ENCODE peak calls at places on chromosomes 11 and 22, in nine cellular contexts. H is HCT116, U is pancreas, X is esophagus muscularis mucosa, T is iPS DF 6.9, J is heart left ventricle, P is BJ, I is IMR-90, Y is GM23338. G is an unnamed sample.
A peak's percentile ranks its signal among the peaks of the same experiment; 100 is the strongest.

GRCh38 chr11:111565111-111565720 is 24.7 kb downstream of the LAYN start:
- DNase-seq in H (peak; percentile 63), U (peak; percentile 76), X (no peak), T (peak; percentile 25), J (peak; percentile 48), P (no peak), I (peak; percentile 80), Y (peak; percentile 87), G (peak; percentile 66)

GRCh38 chr22:43587574-43587973 is 175.8 kb downstream of the MPPED1 start:
- DNase-seq in H (no peak), U (no peak), X (peak; percentile 26), T (no peak), J (no peak), P (no peak), I (peak; percentile 24), Y (no peak), G (no peak)

GRCh38 chr11:56624661-56625110 is 10.0 kb upstream of the OR5M1 start:
- DNase-seq in H (no peak), U (no peak), X (no peak), T (peak; percentile 25), J (no peak), P (no peak), I (peak; percentile 34), Y (peak; percentile 83), G (no peak)

GRCh38 chr11:103532133-103532788 is 423.0 kb downstream of the DYNC2H1 start:
- DNase-seq in H (no peak), U (no peak), X (no peak), T (no peak), J (no peak), P (peak; percentile 46), I (peak; percentile 79), Y (no peak), G (no peak)

GRCh38 chr22:48907591-48907990 is 920.1 kb downstream of the BRD1 start:
- DNase-seq in H (no peak), U (no peak), X (no peak), T (no peak), J (no peak), P (no peak), I (no peak), Y (no peak), G (no peak)

GRCh38 chr22:49964136-49964492 is 3.5 kb downstream of the PIM3 start:
- DNase-seq in H (no peak), U (peak; percentile 44), X (no peak), T (no peak), J (peak; percentile 28), P (no peak), I (no peak), Y (no peak), G (no peak)

GRCh38 chr11:18743365-18743764 is 17.4 kb upstream of the IGSF22 start:
- DNase-seq in H (no peak), U (no peak), X (no peak), T (no peak), J (no peak), P (no peak), I (no peak), Y (no peak), G (no peak)

GRCh38 chr22:49115186-49115585 is 712.5 kb downstream of the BRD1 start:
- DNase-seq in H (no peak), U (no peak), X (no peak), T (no peak), J (no peak), P (no peak), I (no peak), Y (no peak), G (no peak)

GRCh38 chr22:26471522-26471921 is 12.1 kb downstream of the HPS4 start:
- DNase-seq in H (peak; percentile 47), U (no peak), X (no peak), T (no peak), J (no peak), P (peak; percentile 75), I (peak; percentile 83), Y (no peak), G (no peak)

GRCh38 chr22:26477341-26477731 is 6.2 kb downstream of the HPS4 start:
- DNase-seq in H (no peak), U (no peak), X (no peak), T (no peak), J (no peak), P (no peak), I (no peak), Y (no peak), G (no peak)

GRCh38 chr22:26470807-26471206 is 12.8 kb downstream of the HPS4 start:
- DNase-seq in H (no peak), U (no peak), X (no peak), T (no peak), J (no peak), P (no peak), I (no peak), Y (no peak), G (no peak)

GRCh38 chr22:26476705-26477340 is 6.8 kb downstream of the HPS4 start:
- DNase-seq in H (no peak), U (no peak), X (no peak), T (no peak), J (no peak), P (no peak), I (peak; percentile 55), Y (no peak), G (no peak)

DNA sequence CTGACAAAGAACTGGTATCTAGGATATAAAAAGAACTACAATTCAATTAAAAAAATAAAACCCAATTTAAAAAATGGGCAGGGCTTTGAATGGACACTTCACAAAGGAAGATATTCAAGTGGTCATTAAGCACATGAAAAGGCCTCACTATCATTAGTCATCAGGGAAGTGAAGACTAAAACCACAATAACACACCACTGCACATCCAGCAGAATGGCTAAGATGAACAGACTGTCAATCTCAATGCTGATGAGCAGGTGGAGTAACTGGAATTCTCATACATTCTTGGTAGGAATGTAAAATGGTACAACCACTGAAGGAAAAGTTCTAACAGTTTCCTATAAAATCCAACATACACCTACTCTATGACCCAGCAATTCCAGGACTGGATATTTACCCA is 8.9 kb downstream of the HPS4 start:
- DNase-seq in H (no peak), U (no peak), X (no peak), T (no peak), J (no peak), P (no peak), I (no peak), Y (no peak), G (no peak)
- H3K36me3 ChIP-seq in H (peaks cover 44% of the 10 kb centered on the region), U (peaks cover 56% of the 10 kb centered on the region), X (peaks cover 85% of the 10 kb centered on the region), T (peaks cover 15% of the 10 kb centered on the region), J (peaks cover 92% of the 10 kb centered on the region), P (peaks cover 8% of the 10 kb centered on the region), I (peaks cover 32% of the 10 kb centered on the region), Y (peaks cover 65% of the 10 kb centered on the region), G (peaks cover 52% of the 10 kb centered on the region)

GRCh38 chr11:118519549-118519948 is 7.7 kb upstream of the TTC36 start:
- DNase-seq in H (no peak), U (no peak), X (no peak), T (no peak), J (no peak), P (no peak), I (no peak), Y (no peak), G (no peak)

GRCh38 chr11:118521892-118522311 is 5.4 kb upstream of the TTC36 start:
- DNase-seq in H (no peak), U (no peak), X (no peak), T (no peak), J (no peak), P (no peak), I (no peak), Y (no peak), G (no peak)

GRCh38 chr11:118524356-118524755 is 2.9 kb upstream of the TTC36 start:
- DNase-seq in H (no peak), U (no peak), X (no peak), T (no peak), J (no peak), P (no peak), I (no peak), Y (no peak), G (no peak)

GRCh38 chr11:118524757-118525465 is 2.4 kb upstream of the TTC36 start:
- DNase-seq in H (no peak), U (no peak), X (no peak), T (no peak), J (no peak), P (no peak), I (no peak), Y (no peak), G (no peak)

DNA sequence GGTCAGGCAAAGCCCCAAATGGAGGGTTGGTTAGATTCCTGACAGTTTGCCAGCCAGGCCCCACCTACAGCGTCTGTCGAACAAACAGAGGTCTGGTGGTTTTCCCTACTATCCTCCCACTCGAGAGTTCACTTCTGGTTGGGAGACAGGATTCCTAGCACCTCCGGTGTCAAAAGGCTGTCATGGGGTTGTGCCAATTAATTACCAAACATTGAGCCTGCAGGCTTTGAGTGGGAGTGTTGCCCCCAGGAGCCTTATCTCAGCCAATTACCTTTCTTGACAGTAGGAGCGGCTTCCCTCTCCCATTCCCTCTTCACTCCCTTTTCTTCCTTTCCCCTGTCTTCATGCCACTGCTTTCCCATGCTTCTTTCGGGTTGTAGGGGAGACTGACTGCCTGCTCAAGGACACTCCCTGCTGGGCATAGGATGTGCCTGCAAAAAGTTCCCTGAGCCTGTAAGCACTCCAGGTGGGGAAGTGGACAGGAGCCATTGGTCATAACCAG is 4.7 kb upstream of the TTC36 start:
- DNase-seq in H (no peak), U (no peak), X (no peak), T (no peak), J (no peak), P (no peak), I (peak; percentile 30), Y (peak; percentile 71), G (no peak)
- H3K36me3 ChIP-seq in H (peaks cover 33% of the 10 kb centered on the region), U (peaks cover 36% of the 10 kb centered on the region), X (peaks cover 78% of the 10 kb centered on the region), T (peaks cover 23% of the 10 kb centered on the region), J (peaks cover 76% of the 10 kb centered on the region), P (peaks cover 22% of the 10 kb centered on the region), I (peaks cover 48% of the 10 kb centered on the region), Y (peaks cover 40% of the 10 kb centered on the region), G (peaks cover 52% of the 10 kb centered on the region)

DNA sequence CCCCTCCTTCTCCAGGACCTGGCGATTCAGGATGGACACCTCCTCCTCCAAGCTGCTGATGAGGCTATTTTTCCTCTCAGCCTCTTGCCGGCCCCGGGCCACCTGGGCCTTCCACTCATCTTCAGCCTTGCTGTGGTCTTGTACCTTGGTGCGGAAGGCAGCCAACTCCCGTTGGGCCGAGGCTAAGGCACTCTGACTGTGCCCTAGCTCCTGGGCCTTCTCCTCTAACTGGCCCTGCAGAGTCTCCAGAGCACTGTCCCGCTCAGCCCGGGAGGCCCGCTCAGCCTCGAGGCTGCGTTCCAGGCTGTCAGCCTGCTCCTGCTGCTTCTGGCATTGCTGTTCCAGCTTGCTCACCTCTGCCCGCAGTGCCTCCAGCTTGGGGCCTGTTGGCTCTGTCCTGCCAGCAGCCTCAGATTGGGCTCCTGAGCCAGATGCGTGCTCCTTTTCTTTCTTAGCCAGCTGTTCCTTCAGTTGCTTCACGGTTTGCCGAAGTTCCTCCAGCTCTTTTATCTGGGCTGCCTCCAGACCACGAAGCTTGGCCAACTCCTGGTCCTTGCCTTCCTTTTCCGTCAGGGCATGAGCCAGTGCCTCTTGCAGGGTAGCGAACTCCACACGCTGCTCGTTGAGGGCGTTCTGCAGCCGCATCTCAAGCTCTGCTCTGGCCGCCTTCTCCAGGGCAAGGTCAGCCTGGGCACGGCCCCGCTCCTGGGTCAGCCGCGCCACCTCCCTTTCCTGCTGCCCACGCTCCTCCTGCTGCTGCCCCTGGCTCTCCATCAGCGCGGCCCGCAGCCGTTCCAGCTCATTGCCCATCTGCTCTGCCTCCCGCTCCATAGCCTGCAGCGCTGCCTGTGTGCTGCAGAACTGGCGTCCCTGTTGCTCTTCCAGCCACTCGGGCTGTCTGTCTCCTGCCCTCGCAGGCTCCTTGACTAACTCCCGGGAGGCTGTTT is 15.3 kb downstream of the IL18BP start:
- DNase-seq in H (no peak), U (no peak), X (no peak), T (no peak), J (no peak), P (no peak), I (no peak), Y (no peak), G (no peak)
- H3K36me3 ChIP-seq in H (peaks cover 57% of the 10 kb centered on the region), U (peaks cover 98% of the 10 kb centered on the region), X (peaks cover 100% of the 10 kb centered on the region), T (peaks cover 54% of the 10 kb centered on the region), J (peaks cover 100% of the 10 kb centered on the region), P (peaks cover 88% of the 10 kb centered on the region), I (peaks cover 97% of the 10 kb centered on the region), Y (peaks cover 23% of the 10 kb centered on the region), G (peaks cover 99% of the 10 kb centered on the region)

GRCh38 chr22:38481162-38481870 is 13.4 kb downstream of the KDELR3 start:
- DNase-seq in H (no peak), U (no peak), X (no peak), T (no peak), J (no peak), P (no peak), I (no peak), Y (no peak), G (no peak)
- H3K36me3 ChIP-seq in H (peaks cover 31% of the 10 kb centered on the region), U (peaks cover 56% of the 10 kb centered on the region), X (peaks cover 66% of the 10 kb centered on the region), T (peaks cover 34% of the 10 kb centered on the region), J (peaks cover 91% of the 10 kb centered on the region), P (peaks cover 20% of the 10 kb centered on the region), I (peaks cover 51% of the 10 kb centered on the region), Y (peaks cover 42% of the 10 kb centered on the region), G (peaks cover 50% of the 10 kb centered on the region)

G was measured in thyroid gland.